ENCODE peak calls at places on chromosome 4, in four cellular contexts. F, Z, M and J are unnamed samples.

GRCh38 chr4:155481150-155481549 is 104.4 kb upstream of the MAP9 start:
- DNase-seq in M (no peak), Z (no peak), F (no peak), J (no peak)

GRCh38 chr4:83618991-83619390 is 83.1 kb downstream of the GPAT3 start:
- DNase-seq in Z (peak), F (no peak), M (peak), J (no peak)

GRCh38 chr4:112099701-112100289 is 45.5 kb upstream of the FAM241A start:
- DNase-seq in F (no peak), Z (peak), M (no peak), J (no peak)

GRCh38 chr4:144208074-144208473 is 67.6 kb upstream of the GYPA start:
- DNase-seq in M (no peak), F (no peak), Z (no peak), J (no peak)

GRCh38 chr4:185472063-185472542 is 570 bp upstream of the CCDC110 start:
- DNase-seq in F (no peak), M (no peak), Z (no peak), J (no peak)

GRCh38 chr4:13530823-13531608 is 13.3 kb downstream of the NKX3-2 start:
- DNase-seq in M (no peak), Z (no peak), F (no peak), J (no peak)

GRCh38 chr4:110120506-110120905 is 77.9 kb downstream of the ELOVL6 start:
- DNase-seq in M (no peak), Z (no peak), F (no peak), J (no peak)

GRCh38 chr4:102959503-102959902 is 60.0 kb downstream of the SLC9B1 start:
- DNase-seq in Z (no peak), F (no peak), M (no peak), J (no peak)

GRCh38 chr4:82555279-82555678 is 6.5 kb downstream of the TMEM150C start:
- DNase-seq in F (no peak), Z (peak), M (peak), J (no peak)

GRCh38 chr4:4866124-4866832 is 6.8 kb downstream of the MSX1 start:
- DNase-seq in Z (no peak), F (no peak), M (no peak), J (no peak)

GRCh38 chr4:112546476-112546875 is 30.5 kb upstream of the NEUROG2 start:
- DNase-seq in Z (no peak), M (no peak), F (no peak), J (no peak)

GRCh38 chr4:132238697-132239096 is 910.4 kb upstream of the PCDH10 start:
- DNase-seq in M (no peak), Z (no peak), F (no peak), J (no peak)

GRCh38 chr4:1981251-1982055 is 27.3 kb downstream of the NELFA start:
- DNase-seq in M (no peak), Z (no peak), F (no peak), J (no peak)

GRCh38 chr4:80266902-80267380 is 477 bp downstream of the FGF5 start:
- DNase-seq in F (no peak), Z (peak), M (peak), J (no peak)

GRCh38 chr4:141258558-141258957 is 37.9 kb downstream of the ZNF330 start:
- DNase-seq in F (no peak), Z (no peak), M (no peak), J (no peak)

GRCh38 chr4:176547005-176547404 is 227.2 kb downstream of the SPCS3 start:
- DNase-seq in F (no peak), M (no peak), Z (peak), J (no peak)

GRCh38 chr4:76996445-76996844 is 46.9 kb downstream of the SEPTIN11 start:
- DNase-seq in Z (no peak), F (no peak), M (no peak), J (no peak)

GRCh38 chr4:68466185-68466584 is 18.9 kb downstream of the TMPRSS11E start:
- DNase-seq in Z (peak), F (no peak), M (no peak), J (no peak)

GRCh38 chr4:156228706-156229105 is 275.0 kb upstream of the CTSO start:
- DNase-seq in M (no peak), F (no peak), Z (no peak), J (no peak)

GRCh38 chr4:140802591-140802990 is 46.4 kb upstream of the TBC1D9 start:
- DNase-seq in Z (no peak), F (no peak), M (no peak), J (no peak)

GRCh38 chr4:119300388-119301131 is 21.4 kb downstream of the FABP2 start:
- DNase-seq in M (no peak), F (no peak), Z (peak), J (peak)

GRCh38 chr4:112343330-112343729 is 46.2 kb downstream of the ALPK1 start:
- DNase-seq in M (no peak), F (no peak), Z (no peak), J (no peak)

GRCh38 chr4:139367421-139368090 is 65.3 kb upstream of the NDUFC1 start:
- DNase-seq in M (no peak), F (no peak), Z (peak), J (no peak)